ENCODE peak calls at places on chromosomes 2 and 18, in four cellular contexts. K, T, B and X are unnamed samples.

GRCh38 chr18:11800947-11801346 is 50.3 kb upstream of the CHMP1B start:
- DNase-seq in K (no peak), T (no peak), B (no peak), X (no peak)

GRCh38 chr18:58402247-58402646 is 226.6 kb downstream of the ALPK2 start:
- DNase-seq in K (peak), T (no peak), B (no peak), X (peak)

GRCh38 chr18:46224181-46224775 is 120.1 kb downstream of the HAUS1 start:
- DNase-seq in K (no peak), T (no peak), B (no peak), X (no peak)

GRCh38 chr2:47173986-47174730 is 19.1 kb upstream of the STPG4 start:
- DNase-seq in K (no peak), T (no peak), B (no peak), X (no peak)

GRCh38 chr18:3084206-3084605 is 71.3 kb upstream of the LPIN2 start:
- DNase-seq in K (no peak), T (no peak), B (no peak), X (no peak)

GRCh38 chr2:109403841-109404201 is 209.9 kb downstream of the SEPTIN10 start:
- DNase-seq in K (no peak), T (no peak), B (no peak), X (no peak)

GRCh38 chr2:86046985-86047384 is 58.7 kb downstream of the POLR1A start:
- DNase-seq in K (peak), T (no peak), B (no peak), X (peak)

GRCh38 chr2:152038451-152038958 is 60.3 kb downstream of the CACNB4 start:
- DNase-seq in K (no peak), T (no peak), B (no peak), X (no peak)

GRCh38 chr18:79964330-79965118 is at the start of gene HSBP1L1:
- DNase-seq in K (peak), T (peak), B (peak), X (no peak)
- TF ChIP-seq CTCF in K (peak), T (no peak), B (peak), X (peak)

DNA sequence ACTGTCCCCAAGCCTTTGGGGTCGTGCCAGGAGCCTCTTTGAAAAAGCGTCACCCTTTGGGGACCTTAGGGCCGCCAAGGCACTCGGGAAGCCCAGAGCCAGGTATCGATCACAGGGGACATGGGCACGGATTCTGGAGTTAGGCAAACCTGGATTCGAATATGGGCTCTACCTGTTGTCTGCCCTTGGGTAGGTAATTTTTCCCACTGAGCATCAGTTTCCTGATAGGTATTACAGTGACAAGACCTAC is 9.3 kb downstream of the TMEM198 start:
- DNase-seq in K (no peak), T (no peak), B (no peak), X (no peak)
- H3K4me3 ChIP-seq in K (peak), T (peak), B (peak), X (peak)

DNA sequence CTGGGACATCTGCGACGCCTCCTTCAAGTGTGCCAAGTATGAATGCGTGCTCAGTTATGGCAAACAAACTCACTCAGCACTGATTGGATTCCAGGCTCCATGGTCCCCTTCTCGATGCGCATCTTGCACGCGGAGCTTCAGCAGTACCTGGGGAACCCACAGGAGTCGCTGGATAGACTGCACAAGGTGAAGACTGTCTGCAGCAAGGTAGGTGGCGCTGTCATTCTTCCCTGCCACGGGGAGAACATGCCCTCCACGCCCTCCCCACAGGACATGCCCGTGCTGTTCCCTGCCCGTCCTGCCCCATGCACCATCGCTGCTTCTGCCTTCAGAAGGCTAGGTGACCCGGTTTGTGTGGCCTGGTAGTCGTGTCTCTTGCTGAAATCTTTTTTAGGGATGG is 64.2 kb downstream of the TRAPPC12 start:
- DNase-seq in K (no peak), T (no peak), B (no peak), X (no peak)
- TF ChIP-seq CTCF in K (no peak), T (no peak), B (no peak), X (no peak)

GRCh38 chr2:15734871-15735737 is 143.4 kb downstream of the DDX1 start:
- DNase-seq in K (no peak), T (no peak), B (no peak), X (no peak)
- H3K4me3 ChIP-seq in K (no peak), T (no peak), B (no peak), X (no peak)

GRCh38 chr18:22559414-22560282 is 141.9 kb upstream of the CTAGE1 start:
- DNase-seq in K (peak), T (no peak), B (peak), X (no peak)
- TF ChIP-seq CTCF in K (no peak), T (no peak), B (peak), X (no peak)

GRCh38 chr2:9260411-9261037 is 53.9 kb downstream of the ASAP2 start:
- DNase-seq in K (no peak), T (no peak), B (no peak), X (no peak)

GRCh38 chr2:9261231-9261883 is 54.7 kb downstream of the ASAP2 start:
- DNase-seq in K (no peak), T (no peak), B (no peak), X (no peak)

GRCh38 chr2:9263388-9263787 is 56.8 kb downstream of the ASAP2 start:
- DNase-seq in K (no peak), T (no peak), B (no peak), X (no peak)

GRCh38 chr2:9264301-9264700 is 57.7 kb downstream of the ASAP2 start:
- DNase-seq in K (no peak), T (no peak), B (no peak), X (no peak)

GRCh38 chr2:9262671-9263171 is 56.1 kb downstream of the ASAP2 start:
- DNase-seq in K (no peak), T (no peak), B (no peak), X (no peak)
- H3K4me3 ChIP-seq in K (no peak), T (no peak), B (no peak), X (no peak)

GRCh38 chr2:101870444-101870843 is 121.3 kb upstream of the IL1R2 start:
- DNase-seq in K (no peak), T (no peak), B (no peak), X (no peak)

GRCh38 chr2:101874069-101874468 is 117.7 kb upstream of the IL1R2 start:
- DNase-seq in K (no peak), T (no peak), B (no peak), X (no peak)

GRCh38 chr2:101871480-101871879 is 120.3 kb upstream of the IL1R2 start:
- DNase-seq in K (no peak), T (no peak), B (no peak), X (no peak)

GRCh38 chr2:101872480-101872879 is 119.3 kb upstream of the IL1R2 start:
- DNase-seq in K (no peak), T (no peak), B (no peak), X (no peak)

GRCh38 chr2:101873543-101873942 is 118.2 kb upstream of the IL1R2 start:
- DNase-seq in K (no peak), T (no peak), B (no peak), X (no peak)
- TF ChIP-seq CTCF in K (peak), T (no peak), B (no peak), X (peak)

DNA sequence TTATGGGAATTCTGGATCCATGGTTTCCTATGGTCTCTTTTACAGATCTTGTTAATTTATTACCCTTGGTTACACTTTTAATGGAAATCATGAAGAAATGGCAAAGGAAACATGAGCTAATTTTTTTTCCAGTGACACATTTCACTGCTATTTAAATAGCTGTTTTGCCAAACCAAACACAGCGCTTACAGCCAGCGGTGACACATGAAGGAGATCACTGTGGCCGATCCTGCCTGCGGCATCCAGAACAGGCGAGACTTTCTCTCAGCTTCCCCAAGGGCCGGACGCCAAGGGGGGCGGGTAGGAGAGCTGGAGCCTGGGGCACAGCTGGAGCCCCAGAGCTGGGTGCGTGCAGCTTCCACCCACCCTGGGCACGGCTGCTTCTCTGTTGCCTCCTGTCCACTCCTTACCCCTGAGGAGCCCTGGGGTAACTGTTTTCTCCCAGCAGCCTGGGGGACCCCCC is 81.4 kb upstream of the PKDCC start:
- DNase-seq in K (peak), T (no peak), B (peak), X (no peak)
- H3K4me3 ChIP-seq in K (no peak), T (no peak), B (no peak), X (no peak)

DNA sequence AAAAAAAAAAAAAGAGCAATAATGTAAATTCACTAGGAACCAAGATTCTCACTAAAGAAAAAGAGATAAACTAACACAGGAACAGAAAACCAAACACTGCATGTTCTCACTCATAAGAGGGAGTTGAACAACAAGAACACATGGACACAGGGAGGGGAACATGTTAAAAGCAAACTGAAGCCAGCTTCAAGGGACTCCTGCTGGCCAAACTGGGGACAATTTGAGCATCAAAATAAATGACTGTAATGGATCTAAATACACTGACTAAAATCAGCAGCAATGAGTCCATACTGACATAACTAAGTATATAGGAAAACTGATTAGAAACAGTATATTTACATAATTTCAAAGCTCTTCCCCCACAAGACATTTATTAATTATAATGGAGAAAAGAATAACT is 73.0 kb downstream of the FARSB start:
- DNase-seq in K (no peak), T (no peak), B (no peak), X (no peak)
- TF ChIP-seq CTCF in K (no peak), T (no peak), B (no peak), X (peak)